ENCODE peak calls at places on chromosomes 7 and 10, in eight cellular contexts. One of them, this sample, is unnamed.

GRCh38 chr7:74083117-74083876 is at the start of gene LIMK1:
- DNase-seq in GM06990: peak; percentile 86
- DNase-seq in K562: peak; percentile 99
- DNase-seq in prostate gland: peak; percentile 74
- DNase-seq in A549: peak; percentile 85
- DNase-seq in adipocyte: peak; percentile 94
- DNase-seq in fibroblast of lung: peak; percentile 73
- DNase-seq in PC-3: peak; percentile 75
- DNase-seq in this sample: peak; percentile 84

GRCh38 chr7:33196194-33196593 is 66.8 kb downstream of the BBS9 start:
- DNase-seq in GM06990: no peak
- DNase-seq in fibroblast of lung: peak; percentile 78
- DNase-seq in PC-3: no peak
- DNase-seq in adipocyte: no peak
- DNase-seq in prostate gland: no peak
- DNase-seq in A549: no peak
- DNase-seq in K562: no peak
- DNase-seq in this sample: peak; percentile 74

GRCh38 chr7:1532456-1533254 is 2.2 kb downstream of the MAFK start:
- DNase-seq in K562: peak; percentile 66
- DNase-seq in prostate gland: peak; percentile 96
- DNase-seq in fibroblast of lung: peak; percentile 90
- DNase-seq in GM06990: peak; percentile 36
- DNase-seq in adipocyte: peak; percentile 93
- DNase-seq in A549: peak; percentile 72
- DNase-seq in PC-3: peak; percentile 97
- DNase-seq in this sample: peak; percentile 93

GRCh38 chr7:93663561-93664299 is 89.2 kb upstream of the CALCR start:
- DNase-seq in adipocyte: no peak
- DNase-seq in A549: no peak
- DNase-seq in PC-3: no peak
- DNase-seq in prostate gland: no peak
- DNase-seq in GM06990: no peak
- DNase-seq in K562: no peak
- DNase-seq in fibroblast of lung: no peak
- DNase-seq in this sample: no peak

GRCh38 chr7:155374276-155375252 is 76.9 kb downstream of the INSIG1 start:
- DNase-seq in K562: no peak
- DNase-seq in prostate gland: no peak
- DNase-seq in A549: no peak
- DNase-seq in fibroblast of lung: no peak
- DNase-seq in GM06990: no peak
- DNase-seq in PC-3: no peak
- DNase-seq in adipocyte: no peak
- DNase-seq in this sample: no peak

GRCh38 chr7:73647725-73648592 is 19.7 kb upstream of the VPS37D start:
- DNase-seq in GM06990: no peak
- DNase-seq in adipocyte: peak; percentile 57
- DNase-seq in K562: no peak
- DNase-seq in PC-3: peak; percentile 10
- DNase-seq in fibroblast of lung: no peak
- DNase-seq in A549: peak; percentile 43
- DNase-seq in prostate gland: no peak
- DNase-seq in this sample: no peak

GRCh38 chr10:93496322-93497041 is at the start of gene CEP55:
- DNase-seq in GM06990: peak; percentile 97
- DNase-seq in A549: peak; percentile 84
- DNase-seq in adipocyte: peak; percentile 98
- DNase-seq in fibroblast of lung: peak; percentile 92
- DNase-seq in K562: peak; percentile 93
- DNase-seq in prostate gland: peak; percentile 94
- DNase-seq in PC-3: peak; percentile 93
- DNase-seq in this sample: peak; percentile 94

GRCh38 chr10:70378122-70378521 is 4.3 kb downstream of the LRRC20 start:
- DNase-seq in PC-3: peak; percentile 99
- DNase-seq in fibroblast of lung: peak; percentile 97
- DNase-seq in K562: no peak
- DNase-seq in prostate gland: peak; percentile 20
- DNase-seq in adipocyte: peak; percentile 57
- DNase-seq in A549: peak; percentile 49
- DNase-seq in GM06990: no peak
- DNase-seq in this sample: peak; percentile 91

GRCh38 chr7:134485202-134485601 is 26.3 kb upstream of the AKR1B1 start:
- DNase-seq in GM06990: no peak
- DNase-seq in fibroblast of lung: no peak
- DNase-seq in K562: no peak
- DNase-seq in A549: no peak
- DNase-seq in prostate gland: no peak
- DNase-seq in adipocyte: no peak
- DNase-seq in PC-3: no peak
- DNase-seq in this sample: no peak

GRCh38 chr7:30652951-30653641 is 29.2 kb downstream of the CRHR2 start:
- DNase-seq in K562: no peak
- DNase-seq in fibroblast of lung: no peak
- DNase-seq in GM06990: no peak
- DNase-seq in adipocyte: no peak
- DNase-seq in prostate gland: no peak
- DNase-seq in PC-3: no peak
- DNase-seq in A549: no peak
- DNase-seq in this sample: no peak

GRCh38 chr10:32417906-32418547 is 27.9 kb upstream of the CCDC7 start:
- DNase-seq in GM06990: no peak
- DNase-seq in A549: no peak
- DNase-seq in fibroblast of lung: peak; percentile 89
- DNase-seq in K562: no peak
- DNase-seq in adipocyte: peak; percentile 95
- DNase-seq in PC-3: no peak
- DNase-seq in prostate gland: no peak
- DNase-seq in this sample: peak; percentile 94

GRCh38 chr7:18064242-18064838 is 36.7 kb upstream of the PRPS1L1 start:
- DNase-seq in GM06990: no peak
- DNase-seq in adipocyte: peak; percentile 27
- DNase-seq in K562: peak; percentile 34
- DNase-seq in fibroblast of lung: no peak
- DNase-seq in A549: no peak
- DNase-seq in prostate gland: no peak
- DNase-seq in PC-3: peak; percentile 77
- DNase-seq in this sample: peak; percentile 34

GRCh38 chr10:78543749-78544446 is 510.2 kb downstream of the RPS24 start:
- DNase-seq in prostate gland: peak; percentile 38
- DNase-seq in adipocyte: peak; percentile 74
- DNase-seq in K562: no peak
- DNase-seq in GM06990: no peak
- DNase-seq in PC-3: no peak
- DNase-seq in fibroblast of lung: peak; percentile 97
- DNase-seq in A549: no peak
- DNase-seq in this sample: peak; percentile 92

DNA sequence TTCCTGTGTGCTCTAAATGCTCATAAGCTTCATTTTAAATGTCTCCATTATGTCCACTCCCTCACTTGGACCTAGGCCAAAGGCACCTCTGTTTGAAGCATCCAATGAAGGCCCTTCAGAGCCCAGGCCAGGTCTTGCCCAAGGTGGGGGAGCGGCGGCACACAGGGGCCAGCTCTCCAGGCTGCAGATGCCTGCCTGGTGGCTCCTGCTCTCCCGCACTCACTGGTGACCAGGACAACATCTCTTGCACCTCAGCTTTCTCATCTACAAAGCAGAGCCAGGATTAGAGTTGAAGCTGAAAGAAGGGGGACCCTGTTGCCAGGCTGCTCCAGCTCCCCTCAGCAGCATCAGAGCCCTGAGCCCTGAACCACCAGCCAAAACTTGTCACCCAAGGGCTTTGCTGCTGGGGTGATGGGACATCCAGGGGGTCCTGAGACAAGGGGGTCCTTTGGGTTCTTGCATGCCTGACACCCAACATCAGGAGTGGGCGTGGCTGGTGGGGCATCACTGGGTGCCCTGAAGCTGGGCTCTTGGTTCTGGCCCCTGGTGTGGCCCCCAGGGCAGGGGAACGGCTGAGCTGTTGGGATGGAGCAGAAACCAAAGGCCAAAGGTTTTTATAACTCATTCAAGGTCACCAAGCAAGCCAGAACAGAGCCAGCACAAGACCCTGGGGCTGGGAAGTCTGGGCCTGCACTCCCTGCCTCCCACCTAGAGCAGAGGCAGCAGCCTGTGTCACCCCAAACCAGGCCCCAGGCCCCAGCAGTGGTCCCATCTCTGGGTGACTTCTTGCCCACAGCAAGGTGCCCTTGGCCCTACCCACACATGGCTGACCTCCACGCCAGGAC is 1.2 kb downstream of the NACAD start:
- DNase-seq in fibroblast of lung: no peak
- DNase-seq in PC-3: no peak
- DNase-seq in prostate gland: no peak
- DNase-seq in adipocyte: no peak
- DNase-seq in GM06990: no peak
- DNase-seq in K562: no peak
- DNase-seq in A549: no peak
- DNase-seq in this sample: no peak
- H3K4me3 ChIP-seq in fibroblast of lung: no peak overlapping the region
- H3K4me3 ChIP-seq in PC-3: no peak overlapping the region
- H3K4me3 ChIP-seq in prostate gland: no peak overlapping the region
- H3K4me3 ChIP-seq in adipocyte: no peak overlapping the region
- H3K4me3 ChIP-seq in GM06990: no peak overlapping the region
- H3K4me3 ChIP-seq in K562: no peak overlapping the region
- H3K4me3 ChIP-seq in A549: no peak overlapping the region
- H3K4me3 ChIP-seq in this sample: no peak overlapping the region

GRCh38 chr10:1894912-1895311 is 157.6 kb upstream of the ADARB2 start:
- DNase-seq in GM06990: no peak
- DNase-seq in A549: no peak
- DNase-seq in prostate gland: no peak
- DNase-seq in fibroblast of lung: no peak
- DNase-seq in K562: no peak
- DNase-seq in adipocyte: no peak
- DNase-seq in PC-3: no peak
- DNase-seq in this sample: no peak

DNA sequence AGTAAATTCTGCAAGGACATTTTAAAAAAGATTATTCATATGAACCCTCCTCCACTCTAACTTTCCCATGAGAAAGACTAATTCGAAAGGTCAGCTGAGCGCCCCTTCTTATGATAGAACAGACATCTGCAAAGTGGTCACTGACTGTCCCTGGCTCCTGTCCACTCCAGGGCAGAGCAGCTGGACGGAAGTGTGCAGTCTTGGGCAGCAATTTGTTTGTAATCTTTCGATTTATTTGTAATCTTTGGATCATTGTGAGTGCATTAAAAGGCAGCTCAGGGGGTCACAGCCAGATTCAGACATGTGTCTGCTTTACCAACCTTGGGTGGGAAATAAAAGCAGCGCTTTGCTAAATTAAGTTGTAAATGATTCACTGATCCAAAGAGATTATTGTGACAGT is 158.8 kb upstream of the ADARB2 start:
- DNase-seq in fibroblast of lung: no peak
- DNase-seq in K562: no peak
- DNase-seq in adipocyte: no peak
- DNase-seq in A549: no peak
- DNase-seq in GM06990: no peak
- DNase-seq in prostate gland: no peak
- DNase-seq in PC-3: no peak
- DNase-seq in this sample: no peak
- H3K4me3 ChIP-seq in fibroblast of lung: no peak overlapping the region
- H3K4me3 ChIP-seq in K562: no peak overlapping the region
- H3K4me3 ChIP-seq in adipocyte: no peak overlapping the region
- H3K4me3 ChIP-seq in A549: no peak overlapping the region
- H3K4me3 ChIP-seq in GM06990: no peak overlapping the region
- H3K4me3 ChIP-seq in prostate gland: no peak overlapping the region
- H3K4me3 ChIP-seq in PC-3: no peak overlapping the region
- H3K4me3 ChIP-seq in this sample: no peak overlapping the region

GRCh38 chr10:49298990-49299815 is at the start of gene C10orf71:
- DNase-seq in K562: peak; percentile 67
- DNase-seq in A549: no peak
- DNase-seq in GM06990: no peak
- DNase-seq in prostate gland: no peak
- DNase-seq in fibroblast of lung: no peak
- DNase-seq in PC-3: no peak
- DNase-seq in adipocyte: no peak
- DNase-seq in this sample: peak; percentile 48

GRCh38 chr10:49301302-49301701 is 2.3 kb downstream of the C10orf71 start:
- DNase-seq in fibroblast of lung: no peak
- DNase-seq in prostate gland: no peak
- DNase-seq in K562: no peak
- DNase-seq in PC-3: no peak
- DNase-seq in adipocyte: no peak
- DNase-seq in A549: no peak
- DNase-seq in GM06990: no peak
- DNase-seq in this sample: no peak

GRCh38 chr10:49298666-49298989 is 342 bp upstream of the C10orf71 start:
- DNase-seq in adipocyte: peak; percentile 55
- DNase-seq in prostate gland: no peak
- DNase-seq in A549: no peak
- DNase-seq in K562: peak; percentile 52
- DNase-seq in PC-3: peak; percentile 35
- DNase-seq in fibroblast of lung: no peak
- DNase-seq in GM06990: no peak
- DNase-seq in this sample: peak; percentile 41

GRCh38 chr10:49300140-49300974 is 1.4 kb downstream of the C10orf71 start:
- DNase-seq in K562: peak; percentile 94
- DNase-seq in fibroblast of lung: peak; percentile 2
- DNase-seq in PC-3: no peak
- DNase-seq in prostate gland: no peak
- DNase-seq in A549: no peak
- DNase-seq in GM06990: no peak
- DNase-seq in adipocyte: peak; percentile 14
- DNase-seq in this sample: peak; percentile 49

GRCh38 chr10:49299816-49300139 is 808 bp downstream of the C10orf71 start:
- DNase-seq in GM06990: no peak
- DNase-seq in PC-3: no peak
- DNase-seq in fibroblast of lung: no peak
- DNase-seq in A549: no peak
- DNase-seq in K562: peak; percentile 53
- DNase-seq in adipocyte: no peak
- DNase-seq in prostate gland: no peak
- DNase-seq in this sample: no peak
- H3K4me3 ChIP-seq in GM06990: no peak overlapping the region
- H3K4me3 ChIP-seq in PC-3: no peak overlapping the region
- H3K4me3 ChIP-seq in fibroblast of lung: no peak overlapping the region
- H3K4me3 ChIP-seq in A549: no peak overlapping the region
- H3K4me3 ChIP-seq in K562: peak overlapping the region; percentile 38
- H3K4me3 ChIP-seq in adipocyte: no peak overlapping the region
- H3K4me3 ChIP-seq in prostate gland: no peak overlapping the region
- H3K4me3 ChIP-seq in this sample: no peak overlapping the region

DNA sequence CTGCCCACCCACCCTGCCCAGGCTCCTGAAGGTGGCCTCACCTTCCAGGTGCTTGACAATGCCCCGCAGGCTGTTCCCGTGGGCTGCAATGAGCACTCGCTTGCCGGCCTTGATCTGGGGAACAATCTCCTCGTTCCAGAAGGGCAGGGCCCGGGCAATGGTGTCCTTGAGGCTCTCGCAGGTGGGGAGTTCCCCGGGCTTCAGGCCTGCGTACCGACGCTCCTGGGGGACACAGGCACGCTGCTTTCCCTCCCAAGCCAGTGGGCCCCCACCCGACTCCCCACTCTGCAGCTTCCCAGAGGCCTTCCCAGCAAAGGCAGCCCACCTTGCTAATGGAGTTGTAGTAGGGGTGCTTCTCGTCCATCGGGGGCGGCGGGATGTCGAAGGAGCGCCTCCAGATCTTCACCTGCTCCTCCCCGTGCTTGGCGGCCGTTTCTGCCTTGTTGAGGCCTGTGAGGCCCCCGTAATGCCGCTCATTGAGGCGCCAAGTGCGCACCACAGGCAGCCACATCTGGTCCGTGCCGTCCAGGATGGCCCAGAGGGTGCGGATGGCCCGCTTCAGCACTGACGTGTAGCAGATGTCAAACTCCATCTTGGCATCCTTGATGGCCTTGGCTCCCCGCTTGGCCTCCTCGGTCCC is 456 bp downstream of the PGAM2 start:
- DNase-seq in fibroblast of lung: no peak
- DNase-seq in adipocyte: no peak
- DNase-seq in prostate gland: no peak
- DNase-seq in K562: no peak
- DNase-seq in A549: no peak
- DNase-seq in PC-3: no peak
- DNase-seq in GM06990: no peak
- DNase-seq in this sample: no peak
- H3K4me3 ChIP-seq in fibroblast of lung: no peak overlapping the region
- H3K4me3 ChIP-seq in adipocyte: no peak overlapping the region
- H3K4me3 ChIP-seq in prostate gland: no peak overlapping the region
- H3K4me3 ChIP-seq in K562: no peak overlapping the region
- H3K4me3 ChIP-seq in A549: no peak overlapping the region
- H3K4me3 ChIP-seq in PC-3: no peak overlapping the region
- H3K4me3 ChIP-seq in GM06990: no peak overlapping the region
- H3K4me3 ChIP-seq in this sample: no peak overlapping the region

This sample was measured in choroid plexus epithelial cell.